ENCODE peak calls at places on chromosomes 6 and 20, in seven cellular contexts. A, Z, D, G, E, J and H are unnamed samples. For H3K4me1, the result is how much of the 10 kb centered on the place peaks cover.

GRCh38 chr20:41983159-41983558 is 365.0 kb upstream of the CHD6 start:
- DNase-seq in A (no peak), Z (no peak), D (no peak), G (no peak), E (no peak), J (no peak), H (no peak)

GRCh38 chr20:62066339-62066982 is 780 bp upstream of the TAF4 start:
- DNase-seq in A (peak), Z (peak), D (peak), G (peak), E (peak), J (no peak), H (no peak)

GRCh38 chr6:27924179-27924578 is 12.0 kb upstream of the OR2B2 start:
- DNase-seq in A (no peak), Z (no peak), D (no peak), G (no peak), E (no peak), J (no peak), H (no peak)

GRCh38 chr20:13487202-13487601 is 151.5 kb downstream of the TASP1 start:
- DNase-seq in A (no peak), Z (no peak), D (no peak), G (no peak), E (no peak), J (no peak), H (no peak)

GRCh38 chr20:48841861-48842529 is 14.2 kb upstream of the PREX1 start:
- DNase-seq in A (no peak), Z (no peak), D (no peak), G (no peak), E (no peak), J (no peak), H (no peak)

GRCh38 chr6:8492536-8493125 is 57.3 kb upstream of the SLC35B3 start:
- DNase-seq in A (no peak), Z (no peak), D (no peak), G (no peak), E (no peak), J (no peak), H (no peak)

GRCh38 chr6:169583867-169584541 is 117.8 kb downstream of the WDR27 start:
- DNase-seq in A (no peak), Z (no peak), D (no peak), G (no peak), E (no peak), J (no peak), H (no peak)

GRCh38 chr6:71468841-71469750 is 180.5 kb downstream of the OGFRL1 start:
- DNase-seq in A (no peak), Z (no peak), D (peak), G (no peak), E (no peak), J (no peak), H (peak)

GRCh38 chr20:34996243-34996984 is 40.7 kb downstream of the MYH7B start:
- DNase-seq in A (no peak), Z (no peak), D (no peak), G (no peak), E (no peak), J (no peak), H (no peak)

GRCh38 chr20:61584851-61585250 is 332.8 kb downstream of the CDH4 start:
- DNase-seq in A (no peak), Z (no peak), D (no peak), G (no peak), E (no peak), J (no peak), H (no peak)

GRCh38 chr6:137870286-137870685 is 3.2 kb downstream of the TNFAIP3 start:
- DNase-seq in A (no peak), Z (no peak), D (no peak), G (no peak), E (no peak), J (no peak), H (no peak)

GRCh38 chr6:157505912-157506491 is 125.0 kb downstream of the ZDHHC14 start:
- DNase-seq in A (no peak), Z (no peak), D (no peak), G (no peak), E (no peak), J (no peak), H (no peak)

GRCh38 chr6:6884193-6884627 is 223.6 kb upstream of the RREB1 start:
- DNase-seq in A (no peak), Z (no peak), D (no peak), G (peak), E (no peak), J (no peak), H (no peak)

GRCh38 chr20:36845288-36845969 is 30.5 kb upstream of the TLDC2 start:
- DNase-seq in A (no peak), Z (peak), D (no peak), G (no peak), E (peak), J (no peak), H (no peak)

GRCh38 chr6:158457616-158458278 is 102.1 kb upstream of the TMEM181 start:
- DNase-seq in A (no peak), Z (no peak), D (no peak), G (no peak), E (no peak), J (no peak), H (no peak)

GRCh38 chr6:161631676-161632194 is 357.9 kb upstream of the AGPAT4 start:
- DNase-seq in A (no peak), Z (no peak), D (no peak), G (no peak), E (no peak), J (no peak), H (no peak)

GRCh38 chr6:169809386-169809785 is 58.0 kb downstream of the ERMARD start:
- DNase-seq in A (no peak), Z (no peak), D (no peak), G (no peak), E (no peak), J (no peak), H (no peak)

GRCh38 chr6:38443341-38443740 is 196.4 kb downstream of the BTBD9 start:
- DNase-seq in A (no peak), Z (no peak), D (no peak), G (no peak), E (no peak), J (no peak), H (no peak)

GRCh38 chr6:37483502-37483901 is 16.2 kb downstream of the CCDC167 start:
- DNase-seq in A (no peak), Z (no peak), D (no peak), G (no peak), E (peak), J (no peak), H (no peak)

GRCh38 chr6:159389695-159390094 is 220.5 kb downstream of the FNDC1 start:
- DNase-seq in A (no peak), Z (no peak), D (no peak), G (no peak), E (no peak), J (no peak), H (no peak)

GRCh38 chr6:7959453-7959852 is 48.9 kb upstream of the TXNDC5 start:
- DNase-seq in A (no peak), Z (no peak), D (no peak), G (no peak), E (no peak), J (no peak), H (no peak)

GRCh38 chr6:127516676-127517273 is 2.4 kb downstream of the MTCL3 start:
- DNase-seq in A (no peak), Z (peak), D (no peak), G (peak), E (no peak), J (no peak), H (no peak)

GRCh38 chr6:164113637-164114036 is 699.1 kb downstream of the QKI start:
- DNase-seq in A (no peak), Z (no peak), D (no peak), G (no peak), E (no peak), J (no peak), H (no peak)

GRCh38 chr20:64160536-64161495 is 3.4 kb upstream of the MYT1 start:
- DNase-seq in A (no peak), Z (peak), D (no peak), G (no peak), E (no peak), J (no peak), H (no peak)

GRCh38 chr6:13302751-13303667 is 25.3 kb downstream of the TBC1D7 start:
- DNase-seq in A (no peak), Z (no peak), D (peak), G (peak), E (peak), J (peak), H (peak)

GRCh38 chr20:23362392-23363256 is 642 bp downstream of the GZF1 start:
- DNase-seq in A (peak), Z (peak), D (peak), G (peak), E (no peak), J (peak), H (peak)

GRCh38 chr6:82176616-82177015 is 70.9 kb downstream of the IBTK start:
- DNase-seq in A (no peak), Z (no peak), D (no peak), G (no peak), E (no peak), J (no peak), H (no peak)

GRCh38 chr6:137722749-137723272 is 144.2 kb upstream of the TNFAIP3 start:
- DNase-seq in A (no peak), Z (no peak), D (no peak), G (no peak), E (no peak), J (no peak), H (no peak)

GRCh38 chr6:30896541-30896940 is 11.5 kb upstream of the GTF2H4 start:
- DNase-seq in A (no peak), Z (no peak), D (no peak), G (no peak), E (no peak), J (no peak), H (no peak)

GRCh38 chr6:46366190-46366900 is 124.9 kb downstream of the RCAN2 start:
- DNase-seq in A (no peak), Z (no peak), D (no peak), G (no peak), E (no peak), J (no peak), H (no peak)

GRCh38 chr6:143236151-143236788 is 175.6 kb downstream of the AIG1 start:
- DNase-seq in A (no peak), Z (peak), D (no peak), G (peak), E (no peak), J (no peak), H (no peak)

DNA sequence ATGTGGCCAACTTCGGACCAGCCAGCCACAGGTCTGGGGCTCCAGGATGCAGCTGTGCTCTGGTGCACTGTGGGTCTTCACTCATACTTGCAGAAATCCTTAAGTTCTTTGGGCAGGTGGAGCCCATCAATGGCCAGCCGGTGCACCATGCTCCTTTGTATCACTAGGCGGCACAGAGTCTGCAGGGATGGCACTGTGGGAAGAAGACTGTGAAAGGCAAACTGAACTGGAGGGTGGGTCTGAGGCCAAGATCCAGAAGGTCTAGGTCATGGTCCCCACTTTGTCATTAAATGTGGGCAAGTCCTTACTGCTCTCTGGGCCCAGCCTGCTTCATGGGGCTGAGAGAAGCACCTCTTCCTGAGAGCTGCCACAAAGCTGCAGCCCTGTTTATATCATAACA is 1.3 kb upstream of the SPATA25 start:
- DNase-seq in A (no peak), Z (no peak), D (no peak), G (no peak), E (no peak), J (no peak), H (no peak)
- H3K4me1 ChIP-seq in A (under half), Z (under half), D (under half), G (under half), E (under half), J (under half), H (under half)

GRCh38 chr6:133553652-133554051 is 312.5 kb downstream of the EYA4 start:
- DNase-seq in A (peak), Z (peak), D (peak), G (peak), E (no peak), J (no peak), H (no peak)
- TF ChIP-seq CTCF in A (peak), Z (peak), D (peak), G (peak), E (peak), J (peak), H (peak)

DNA sequence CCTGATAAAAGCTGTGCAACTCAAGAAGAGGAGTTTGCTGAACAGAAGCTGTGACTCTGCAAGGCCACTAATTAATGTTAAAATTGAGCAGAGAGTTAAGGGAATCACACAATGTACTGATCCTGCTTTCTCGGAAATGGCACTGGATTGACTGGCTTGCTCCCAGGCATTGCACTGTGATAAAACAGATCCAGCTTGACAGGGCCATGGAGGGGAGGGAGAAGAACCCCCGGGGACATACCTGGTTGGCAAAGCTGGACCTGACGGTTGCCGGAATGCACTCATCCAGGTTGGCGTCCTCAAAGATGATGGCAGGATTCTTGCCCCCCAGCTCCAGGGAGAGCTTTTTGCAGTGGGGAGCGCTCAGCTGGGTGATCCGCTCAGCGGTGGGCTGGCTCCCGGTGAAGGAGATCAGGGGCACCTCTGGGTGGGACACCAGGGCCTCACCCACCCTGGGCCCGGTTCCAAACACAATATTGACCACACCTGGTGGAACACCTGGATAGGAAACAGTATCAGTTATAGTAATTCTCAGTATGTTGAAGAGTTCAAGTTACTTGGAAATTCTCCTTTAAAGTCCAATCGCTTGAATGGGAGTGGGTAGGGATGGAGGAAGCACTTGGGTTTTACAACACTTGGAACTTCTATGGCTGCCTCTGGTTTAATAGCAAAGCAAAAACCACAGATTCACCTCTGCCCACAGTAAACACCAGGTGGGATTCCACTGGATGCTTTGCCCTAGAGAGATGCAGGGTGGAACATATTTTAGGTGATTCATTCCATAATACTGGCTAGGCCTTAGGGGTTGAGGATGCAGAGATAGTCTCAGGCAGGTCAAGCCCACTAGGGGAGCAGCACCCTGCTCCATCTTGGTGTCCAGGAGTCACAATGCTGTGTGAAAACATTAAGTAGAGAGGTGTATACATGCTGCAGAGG is 17.1 kb downstream of the ALDH8A1 start:
- DNase-seq in A (no peak), Z (no peak), D (no peak), G (no peak), E (no peak), J (no peak), H (no peak)
- H3K4me1 ChIP-seq in A (under half), Z (under half), D (under half), G (under half), E (under half), J (under half), H (under half)

GRCh38 chr6:14474816-14475215 is 357.2 kb downstream of the CD83 start:
- DNase-seq in A (no peak), Z (no peak), D (no peak), G (no peak), E (no peak), J (no peak), H (no peak)
- TF ChIP-seq CTCF in A (no peak), Z (no peak), D (no peak), G (no peak), E (no peak), J (no peak), H (no peak)

GRCh38 chr6:117513778-117514371 is 31.4 kb downstream of the DCBLD1 start:
- DNase-seq in A (no peak), Z (no peak), D (no peak), G (no peak), E (no peak), J (no peak), H (no peak)
- H3K4me1 ChIP-seq in A (under half), Z (under half), D (under half), G (under half), E (under half), J (under half), H (under half)

GRCh38 chr20:6140947-6141346 is 18.1 kb upstream of the FERMT1 start:
- DNase-seq in A (no peak), Z (peak), D (no peak), G (no peak), E (no peak), J (no peak), H (no peak)

GRCh38 chr20:6142348-6142993 is 19.6 kb upstream of the FERMT1 start:
- DNase-seq in A (peak), Z (peak), D (peak), G (peak), E (no peak), J (no peak), H (peak)
- TF ChIP-seq CTCF in A (peak), Z (peak), D (peak), G (peak), E (peak), J (peak), H (peak)

GRCh38 chr6:14763616-14764015 is 482.3 kb upstream of the JARID2 start:
- DNase-seq in A (no peak), Z (no peak), D (no peak), G (no peak), E (no peak), J (no peak), H (no peak)
- H3K4me1 ChIP-seq in A (under half), Z (under half), D (under half), G (under half), E (under half), J (under half), H (under half)

DNA sequence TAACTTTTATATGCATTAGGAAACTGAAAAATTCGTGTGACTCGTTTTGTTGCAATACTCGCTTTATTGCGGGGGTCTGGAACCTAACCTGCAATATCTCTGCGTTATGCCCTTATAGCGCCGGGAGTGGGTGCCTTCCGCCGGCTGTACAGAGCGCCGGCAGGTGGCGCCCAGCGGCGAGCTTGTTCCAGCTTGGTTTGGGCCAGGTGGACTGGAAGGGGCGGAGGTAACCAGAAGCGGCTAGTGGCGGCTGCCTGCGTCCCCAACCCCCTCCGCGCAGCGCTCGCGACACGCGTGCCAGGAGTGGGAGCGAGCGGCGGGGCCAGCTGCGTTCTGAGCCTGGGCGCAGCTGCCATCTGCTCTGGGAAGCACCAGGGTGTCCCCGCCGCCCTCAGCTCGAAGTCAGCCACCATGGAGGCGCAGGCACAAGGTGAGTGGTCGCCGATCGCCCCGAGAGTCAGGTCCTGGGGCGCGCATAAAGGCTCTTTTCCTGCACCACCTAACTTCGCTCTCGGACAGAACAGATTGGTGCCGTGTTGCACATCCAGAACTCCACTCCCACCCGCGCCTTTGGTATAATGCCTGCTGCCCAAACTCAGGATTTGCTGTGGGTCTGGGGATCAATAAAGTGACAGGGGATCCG is at the start of gene TPD52L1:
- DNase-seq in A (peak), Z (peak), D (peak), G (peak), E (peak), J (peak), H (peak)
- TF ChIP-seq CTCF in A (peak), Z (peak), D (peak), G (peak), E (peak), J (peak), H (peak)